ENCODE peak calls at places on chromosome 22, in five cellular contexts. N is SK-N-DZ, L is M059J, O is Calu3, H is mucosa of gallbladder. W is an unnamed sample.

GRCh38 chr22:40635008-40635939 is 1.2 kb downstream of the MRTFA start:
- DNase-seq in O (no peak), H (no peak), N (no peak), L (no peak), W (no peak)

GRCh38 chr22:36409911-36410756 is 22.4 kb upstream of the MYH9 start:
- DNase-seq in N (no peak), H (peak), L (no peak), O (peak), W (no peak)

GRCh38 chr22:33785283-33785991 is 134.8 kb downstream of the LARGE1 start:
- DNase-seq in H (no peak), N (peak), L (peak), O (no peak), W (peak)

GRCh38 chr22:29197096-29197495 is 8.6 kb upstream of the EMID1 start:
- DNase-seq in N (no peak), H (no peak), O (no peak), L (no peak), W (no peak)

GRCh38 chr22:19812910-19813309 is 41.8 kb downstream of the GNB1L start:
- DNase-seq in N (no peak), H (peak), O (no peak), L (no peak), W (no peak)

GRCh38 chr22:50274311-50274710 is 4.1 kb upstream of the MAPK11 start:
- DNase-seq in L (peak), N (peak), H (peak), O (peak), W (peak)

GRCh38 chr22:44369241-44369652 is 56.5 kb upstream of the SHISAL1 start:
- DNase-seq in H (no peak), L (no peak), N (no peak), O (no peak), W (no peak)

GRCh38 chr22:35729309-35729698 is 11.6 kb downstream of the APOL5 start:
- DNase-seq in N (no peak), H (no peak), L (no peak), O (no peak), W (no peak)

GRCh38 chr22:27175974-27176373 is 518.6 kb downstream of the MIAT start:
- DNase-seq in H (no peak), N (no peak), L (no peak), O (no peak), W (no peak)

GRCh38 chr22:20978419-20978818 is 3.7 kb upstream of the LZTR1 start:
- DNase-seq in N (no peak), L (no peak), O (no peak), H (no peak), W (no peak)

W was measured in Daoy.